ENCODE peak calls at places on chromosome 7, in eight cellular contexts. One of them, this sample, is unnamed.

GRCh38 chr7:151850484-151851159 is 26.3 kb downstream of the PRKAG2 start:
- ATAC-seq in GM12878: no peak
- ATAC-seq in HepG2: no peak
- ATAC-seq in HCT116: no peak
- ATAC-seq in A549: no peak
- ATAC-seq in gastrocnemius medialis: no peak
- ATAC-seq in heart left ventricle: no peak
- ATAC-seq in IMR-90: no peak
- ATAC-seq in this sample: no peak

GRCh38 chr7:116215550-116215949 is 5.2 kb downstream of the TES start:
- ATAC-seq in GM12878: peak
- ATAC-seq in HepG2: no peak
- ATAC-seq in HCT116: no peak
- ATAC-seq in A549: no peak
- ATAC-seq in gastrocnemius medialis: no peak
- ATAC-seq in heart left ventricle: no peak
- ATAC-seq in IMR-90: no peak
- ATAC-seq in this sample: no peak

GRCh38 chr7:149559711-149560110 is 62.1 kb upstream of the ZNF746 start:
- ATAC-seq in GM12878: no peak
- ATAC-seq in HepG2: no peak
- ATAC-seq in HCT116: no peak
- ATAC-seq in A549: no peak
- ATAC-seq in gastrocnemius medialis: no peak
- ATAC-seq in heart left ventricle: no peak
- ATAC-seq in IMR-90: peak
- ATAC-seq in this sample: no peak

GRCh38 chr7:55086413-55087201 is 67.8 kb downstream of the EGFR start:
- ATAC-seq in GM12878: peak
- ATAC-seq in HepG2: peak
- ATAC-seq in HCT116: peak
- ATAC-seq in A549: peak
- ATAC-seq in gastrocnemius medialis: peak
- ATAC-seq in heart left ventricle: peak
- ATAC-seq in IMR-90: peak
- ATAC-seq in this sample: peak

GRCh38 chr7:102152672-102153585 is 133.7 kb upstream of the SH2B2 start:
- ATAC-seq in GM12878: no peak
- ATAC-seq in HepG2: peak
- ATAC-seq in HCT116: peak
- ATAC-seq in A549: peak
- ATAC-seq in gastrocnemius medialis: no peak
- ATAC-seq in heart left ventricle: peak
- ATAC-seq in IMR-90: no peak
- ATAC-seq in this sample: peak

GRCh38 chr7:143321242-143321641 is 5.3 kb downstream of the CLCN1 start:
- ATAC-seq in GM12878: no peak
- ATAC-seq in HepG2: no peak
- ATAC-seq in HCT116: peak
- ATAC-seq in A549: peak
- ATAC-seq in gastrocnemius medialis: no peak
- ATAC-seq in heart left ventricle: no peak
- ATAC-seq in IMR-90: no peak
- ATAC-seq in this sample: peak

GRCh38 chr7:23220690-23221305 is 25.8 kb upstream of the GPNMB start:
- ATAC-seq in GM12878: no peak
- ATAC-seq in HepG2: no peak
- ATAC-seq in HCT116: no peak
- ATAC-seq in A549: no peak
- ATAC-seq in gastrocnemius medialis: no peak
- ATAC-seq in heart left ventricle: peak
- ATAC-seq in IMR-90: no peak
- ATAC-seq in this sample: no peak

GRCh38 chr7:22653981-22654380 is 73.0 kb upstream of the IL6 start:
- ATAC-seq in GM12878: no peak
- ATAC-seq in HepG2: no peak
- ATAC-seq in HCT116: no peak
- ATAC-seq in A549: no peak
- ATAC-seq in gastrocnemius medialis: no peak
- ATAC-seq in heart left ventricle: no peak
- ATAC-seq in IMR-90: no peak
- ATAC-seq in this sample: no peak

GRCh38 chr7:80428161-80429054 is 83.5 kb downstream of the GNAT3 start:
- ATAC-seq in GM12878: peak
- ATAC-seq in HepG2: peak
- ATAC-seq in HCT116: peak
- ATAC-seq in A549: peak
- ATAC-seq in gastrocnemius medialis: peak
- ATAC-seq in heart left ventricle: peak
- ATAC-seq in IMR-90: peak
- ATAC-seq in this sample: peak

GRCh38 chr7:135716677-135717238 is 11.2 kb downstream of the SLC13A4 start:
- ATAC-seq in GM12878: no peak
- ATAC-seq in HepG2: no peak
- ATAC-seq in HCT116: no peak
- ATAC-seq in A549: no peak
- ATAC-seq in gastrocnemius medialis: no peak
- ATAC-seq in heart left ventricle: no peak
- ATAC-seq in IMR-90: peak
- ATAC-seq in this sample: no peak

GRCh38 chr7:95686109-95686508 is 86.2 kb upstream of the DYNC1I1 start:
- ATAC-seq in GM12878: peak
- ATAC-seq in HepG2: peak
- ATAC-seq in HCT116: peak
- ATAC-seq in A549: peak
- ATAC-seq in gastrocnemius medialis: peak
- ATAC-seq in heart left ventricle: peak
- ATAC-seq in IMR-90: peak
- ATAC-seq in this sample: peak

GRCh38 chr7:23680417-23681405 is 712 bp downstream of the FAM221A start:
- ATAC-seq in GM12878: peak
- ATAC-seq in HepG2: no peak
- ATAC-seq in HCT116: peak
- ATAC-seq in A549: peak
- ATAC-seq in gastrocnemius medialis: peak
- ATAC-seq in heart left ventricle: peak
- ATAC-seq in IMR-90: peak
- ATAC-seq in this sample: peak

GRCh38 chr7:52197234-52197633 is 838.2 kb upstream of the POM121L12 start:
- ATAC-seq in GM12878: no peak
- ATAC-seq in HepG2: no peak
- ATAC-seq in HCT116: no peak
- ATAC-seq in A549: no peak
- ATAC-seq in gastrocnemius medialis: no peak
- ATAC-seq in heart left ventricle: no peak
- ATAC-seq in IMR-90: no peak
- ATAC-seq in this sample: no peak

DNA sequence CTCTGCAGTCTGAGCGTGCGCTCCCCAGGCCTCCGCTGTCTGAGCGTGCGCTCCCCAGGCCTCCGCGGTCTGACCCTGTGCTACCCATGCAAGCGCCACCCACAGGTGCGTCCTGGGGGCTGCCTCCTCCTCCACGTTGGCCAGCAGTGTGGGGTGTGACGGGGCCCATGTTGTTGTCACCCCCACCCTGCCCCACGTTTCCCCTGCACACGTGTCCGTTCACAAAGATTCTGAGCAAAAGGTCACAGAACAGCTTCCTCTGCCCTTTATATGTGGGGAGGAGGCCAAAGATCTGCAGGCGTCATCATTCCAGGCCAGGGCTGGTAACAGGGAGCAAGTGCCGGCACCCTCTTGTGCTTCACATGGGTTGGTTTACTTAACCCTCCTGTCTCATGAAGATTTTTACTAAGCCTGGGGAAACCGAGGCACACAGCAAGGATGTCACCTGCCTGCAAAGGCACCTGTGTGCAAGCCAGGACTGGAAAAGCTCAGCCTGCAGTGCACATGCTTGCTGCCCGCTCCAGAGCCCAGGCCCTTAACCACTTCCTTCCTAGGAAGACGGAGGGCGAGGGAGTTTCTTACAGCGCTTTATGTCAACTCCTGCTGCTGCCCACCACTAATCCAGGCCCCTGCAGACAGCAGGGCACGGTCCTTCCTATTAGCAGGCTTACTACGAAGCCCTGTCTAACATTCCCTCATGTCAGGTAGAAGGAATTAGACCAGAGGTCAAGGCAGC is 4.8 kb downstream of the GPR146 start:
- ATAC-seq in GM12878: no peak
- ATAC-seq in HepG2: no peak
- ATAC-seq in HCT116: no peak
- ATAC-seq in A549: no peak
- ATAC-seq in gastrocnemius medialis: no peak
- ATAC-seq in heart left ventricle: peak
- ATAC-seq in IMR-90: no peak
- ATAC-seq in this sample: no peak
- TF ChIP-seq POLR2A in GM12878: no peak
- TF ChIP-seq POLR2A in HepG2: no peak
- TF ChIP-seq POLR2A in HCT116: no peak
- TF ChIP-seq POLR2A in A549: no peak
- TF ChIP-seq POLR2A in gastrocnemius medialis: no peak
- TF ChIP-seq POLR2A in heart left ventricle: no peak
- TF ChIP-seq POLR2A in IMR-90: no peak
- TF ChIP-seq POLR2A in this sample: no peak

GRCh38 chr7:157437519-157438061 is 100.8 kb downstream of the DNAJB6 start:
- ATAC-seq in GM12878: no peak
- ATAC-seq in HepG2: no peak
- ATAC-seq in HCT116: no peak
- ATAC-seq in A549: no peak
- ATAC-seq in gastrocnemius medialis: no peak
- ATAC-seq in heart left ventricle: no peak
- ATAC-seq in IMR-90: no peak
- ATAC-seq in this sample: no peak
- H3K4me3 ChIP-seq in GM12878: no peak
- H3K4me3 ChIP-seq in HepG2: no peak
- H3K4me3 ChIP-seq in HCT116: no peak
- H3K4me3 ChIP-seq in A549: no peak
- H3K4me3 ChIP-seq in gastrocnemius medialis: no peak
- H3K4me3 ChIP-seq in heart left ventricle: no peak
- H3K4me3 ChIP-seq in IMR-90: no peak
- H3K4me3 ChIP-seq in this sample: no peak

DNA sequence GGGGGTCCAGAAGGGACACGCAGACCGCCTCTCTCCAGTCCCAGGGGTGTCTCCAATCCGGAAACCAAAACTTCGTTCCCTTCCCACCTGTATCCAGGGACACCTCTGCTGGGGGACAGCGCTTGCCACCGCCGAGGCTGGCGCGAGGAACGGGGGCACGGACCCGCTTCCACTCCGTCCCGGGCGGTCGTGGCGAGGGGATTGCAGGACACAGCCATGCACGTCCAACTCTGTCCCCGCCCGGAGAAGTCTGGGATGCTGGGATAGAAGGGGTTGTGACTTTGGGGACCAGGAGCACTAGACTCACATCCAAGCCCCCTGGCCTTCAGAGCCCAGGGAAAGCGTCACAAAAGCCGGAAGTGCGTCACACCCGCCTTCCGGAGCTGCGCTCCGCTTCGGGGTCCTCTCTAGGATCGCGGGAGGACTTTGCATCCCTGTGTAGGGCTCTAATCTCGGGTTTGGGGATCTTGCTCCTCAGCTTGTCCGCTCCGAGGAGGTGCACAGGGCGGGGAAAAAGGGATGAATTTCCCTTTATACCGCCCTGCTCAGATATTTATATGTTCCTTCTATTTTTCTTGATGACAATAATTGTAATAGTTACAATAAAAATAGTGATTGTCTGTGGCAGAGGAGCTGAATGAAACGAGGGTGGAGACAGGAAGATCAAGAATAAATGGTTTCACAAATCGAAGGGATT is at the start of gene FAM200A:
- ATAC-seq in GM12878: peak
- ATAC-seq in HepG2: peak
- ATAC-seq in HCT116: peak
- ATAC-seq in A549: peak
- ATAC-seq in gastrocnemius medialis: peak
- ATAC-seq in heart left ventricle: peak
- ATAC-seq in IMR-90: peak
- ATAC-seq in this sample: peak
- TF ChIP-seq POLR2A in GM12878: peak
- TF ChIP-seq POLR2A in HepG2: peak
- TF ChIP-seq POLR2A in HCT116: peak
- TF ChIP-seq POLR2A in A549: peak
- TF ChIP-seq POLR2A in gastrocnemius medialis: peak
- TF ChIP-seq POLR2A in heart left ventricle: peak
- TF ChIP-seq POLR2A in IMR-90: peak
- TF ChIP-seq POLR2A in this sample: peak

DNA sequence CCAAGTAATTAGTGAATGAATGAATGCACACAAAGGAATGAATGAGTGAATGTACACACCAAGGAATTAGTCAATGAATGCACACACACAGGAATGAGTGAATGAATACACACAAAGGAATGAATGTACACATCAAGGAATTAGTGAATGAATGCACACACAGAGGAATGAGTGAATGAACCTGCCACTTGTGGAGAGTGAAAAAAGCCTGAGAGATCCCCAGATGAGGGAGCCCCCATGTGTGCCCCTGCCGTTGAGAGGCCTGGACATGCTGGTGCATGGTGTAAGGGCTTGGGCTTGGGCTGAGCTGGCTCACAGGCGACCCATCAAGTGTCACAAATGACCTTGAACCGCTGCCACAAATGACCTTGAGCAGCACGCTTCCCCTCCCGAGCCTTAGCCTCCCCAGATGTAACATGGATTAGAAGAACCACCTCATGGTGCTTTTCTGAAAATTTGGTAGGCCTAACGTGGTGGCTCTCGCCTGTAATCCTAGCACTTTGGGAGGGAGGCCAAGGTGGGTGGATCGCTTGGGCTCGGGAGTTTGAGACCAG is 46.2 kb downstream of the GTF2IRD1 start:
- ATAC-seq in GM12878: no peak
- ATAC-seq in HepG2: peak
- ATAC-seq in HCT116: no peak
- ATAC-seq in A549: peak
- ATAC-seq in gastrocnemius medialis: no peak
- ATAC-seq in heart left ventricle: no peak
- ATAC-seq in IMR-90: no peak
- ATAC-seq in this sample: no peak
- H3K4me3 ChIP-seq in GM12878: no peak
- H3K4me3 ChIP-seq in HepG2: no peak
- H3K4me3 ChIP-seq in HCT116: no peak
- H3K4me3 ChIP-seq in A549: no peak
- H3K4me3 ChIP-seq in gastrocnemius medialis: no peak
- H3K4me3 ChIP-seq in heart left ventricle: no peak
- H3K4me3 ChIP-seq in IMR-90: no peak
- H3K4me3 ChIP-seq in this sample: no peak